ENCODE peak calls at places on chromosomes 11 and 22, in five cellular contexts. F, X, A, T and H are unnamed samples.

GRCh38 chr22:42432020-42432596 is at the start of gene NFAM1:
- DNase-seq in X (no peak), F (no peak), A (peak; percentile 41), T (no peak), H (no peak)

GRCh38 chr11:111632798-111633197 is 30.5 kb downstream of the SIK2 start:
- DNase-seq in X (no peak), T (peak; percentile 40), A (no peak), F (no peak), H (no peak)

GRCh38 chr11:10550503-10550902 is 9.5 kb upstream of the RNF141 start:
- DNase-seq in T (no peak), X (no peak), A (no peak), F (no peak), H (no peak)

GRCh38 chr11:78841451-78842060 is 266.9 kb upstream of the NARS2 start:
- DNase-seq in A (no peak), F (no peak), T (no peak), X (peak; percentile 51), H (no peak)

GRCh38 chr11:118672865-118673264 is 6.6 kb downstream of the TREH start:
- DNase-seq in T (no peak), F (no peak), A (no peak), X (peak; percentile 64), H (no peak)

GRCh38 chr11:35943761-35944502 is at the start of gene LDLRAD3:
- DNase-seq in A (peak; percentile 93), T (peak; percentile 94), X (peak; percentile 85), F (peak; percentile 37), H (no peak)

GRCh38 chr22:49188091-49188490 is 639.6 kb downstream of the BRD1 start:
- DNase-seq in X (no peak), F (peak; percentile 33), A (no peak), T (no peak), H (no peak)

GRCh38 chr11:14854057-14854456 is 38.0 kb downstream of the CYP2R1 start:
- DNase-seq in T (no peak), X (no peak), A (no peak), F (no peak), H (no peak)

GRCh38 chr11:118846181-118846946 is 37.3 kb upstream of the CXCR5 start:
- DNase-seq in A (peak; percentile 28), T (no peak), F (no peak), X (peak; percentile 68), H (no peak)

GRCh38 chr11:41527530-41527929 is 68.1 kb upstream of the LRRC4C start:
- DNase-seq in X (no peak), F (no peak), T (no peak), A (no peak), H (no peak)

GRCh38 chr22:44755956-44756361 is 3.6 kb downstream of the ARHGAP8 start:
- DNase-seq in T (no peak), X (peak; percentile 78), A (no peak), F (peak; percentile 40), H (no peak)

GRCh38 chr11:113137735-113138529 is 176.5 kb upstream of the TTC12 start:
- DNase-seq in T (peak; percentile 56), F (no peak), A (no peak), X (no peak), H (no peak)

GRCh38 chr11:19777032-19777341 is 64.3 kb downstream of the NAV2 start:
- DNase-seq in X (no peak), T (peak; percentile 39), A (peak; percentile 70), F (no peak), H (no peak)

GRCh38 chr11:117936973-117937372 is 7.8 kb upstream of the TMPRSS13 start:
- DNase-seq in T (no peak), X (no peak), F (no peak), A (no peak), H (peak; percentile 27)

GRCh38 chr22:43257549-43257948 is 70.6 kb upstream of the TTLL12 start:
- DNase-seq in F (no peak), X (no peak), A (no peak), T (no peak), H (no peak)

GRCh38 chr11:111633248-111633647 is 31.0 kb downstream of the SIK2 start:
- DNase-seq in A (no peak), T (no peak), X (no peak), F (no peak), H (no peak)

GRCh38 chr11:88484873-88485621 is 147.5 kb upstream of the CTSC start:
- DNase-seq in X (peak; percentile 81), F (peak; percentile 45), A (peak; percentile 54), T (peak; percentile 37), H (peak; percentile 55)

GRCh38 chr11:22725079-22725478 is 58.7 kb downstream of the GAS2 start:
- DNase-seq in A (no peak), X (no peak), F (no peak), T (no peak), H (no peak)

GRCh38 chr11:112886707-112887370 is 74.4 kb upstream of the NCAM1 start:
- DNase-seq in X (no peak), A (no peak), F (no peak), T (no peak), H (no peak)

GRCh38 chr22:17590586-17590985 is 27.3 kb downstream of the SLC25A18 start:
- DNase-seq in F (no peak), T (no peak), A (no peak), X (no peak), H (no peak)

GRCh38 chr22:50523806-50524663 is 1.4 kb downstream of the SCO2 start:
- DNase-seq in A (no peak), T (peak; percentile 52), X (no peak), F (no peak), H (no peak)

GRCh38 chr11:66363805-66364535 is 7.6 kb downstream of the SLC29A2 start:
- DNase-seq in X (peak; percentile 92), F (no peak), T (peak; percentile 86), A (peak; percentile 67), H (peak; percentile 55)

GRCh38 chr11:122983438-122984185 is 2.0 kb upstream of the BSX start:
- DNase-seq in T (peak; percentile 89), A (peak; percentile 43), X (peak; percentile 40), F (no peak), H (no peak)

GRCh38 chr11:69044111-69045013 is 4.4 kb upstream of the TPCN2 start:
- DNase-seq in X (peak; percentile 88), T (peak; percentile 77), F (peak; percentile 68), A (peak; percentile 82), H (peak; percentile 58)

GRCh38 chr11:12556155-12556554 is 118.1 kb upstream of the TEAD1 start:
- DNase-seq in X (no peak), A (no peak), F (no peak), T (no peak), H (no peak)

GRCh38 chr11:69640260-69640994 is 529 bp upstream of the CCND1 start:
- DNase-seq in T (no peak), X (peak; percentile 50), A (peak; percentile 48), F (no peak), H (no peak)

GRCh38 chr11:122095950-122096942 is 19.8 kb downstream of the BLID start:
- DNase-seq in X (no peak), T (no peak), F (no peak), A (no peak), H (no peak)

GRCh38 chr22:23431337-23432072 is 148.6 kb downstream of the IGLL1 start:
- DNase-seq in F (no peak), T (no peak), X (no peak), A (peak; percentile 37), H (no peak)

GRCh38 chr22:49290711-49291110 is 537.0 kb downstream of the BRD1 start:
- DNase-seq in F (no peak), X (no peak), T (no peak), A (no peak), H (no peak)

GRCh38 chr11:64255135-64256128 is 4.1 kb downstream of the PLCB3 start:
- DNase-seq in F (no peak), T (peak; percentile 16), A (no peak), X (no peak), H (no peak)

GRCh38 chr11:64253043-64253442 is 1.7 kb downstream of the PLCB3 start:
- DNase-seq in F (no peak), X (no peak), A (no peak), T (no peak), H (no peak)

GRCh38 chr11:64256300-64256699 is 5.0 kb downstream of the PLCB3 start:
- DNase-seq in A (no peak), X (no peak), T (peak; percentile 19), F (no peak), H (no peak)

GRCh38 chr11:64253481-64253880 is 2.2 kb downstream of the PLCB3 start:
- DNase-seq in T (no peak), A (no peak), F (no peak), X (no peak), H (no peak)

DNA sequence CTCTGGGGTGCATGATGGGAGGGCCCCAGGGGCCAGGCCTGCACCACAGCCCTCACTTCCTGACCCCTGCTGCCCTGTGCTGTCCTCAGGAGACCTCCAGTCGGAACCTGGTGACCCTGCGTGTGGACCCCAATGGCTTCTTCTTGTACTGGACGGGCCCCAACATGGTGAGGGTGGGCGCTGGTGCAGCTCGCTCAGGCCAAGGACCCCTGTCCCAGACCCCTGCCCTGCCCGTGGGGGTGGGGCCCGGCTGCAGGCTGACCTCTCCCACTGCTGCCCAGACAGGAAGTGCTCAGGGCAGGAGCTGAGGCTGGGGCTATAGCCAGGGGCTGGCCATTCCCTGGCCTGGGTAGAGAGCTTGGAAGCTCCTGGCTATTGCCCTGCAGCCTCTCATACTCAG is 3.0 kb downstream of the PLCB3 start:
- DNase-seq in T (no peak), X (no peak), F (no peak), A (no peak), H (no peak)
- TF ChIP-seq EZH2phosphoT487 in T (no peak), X (no peak), F (no peak), A (no peak), H (no peak)

GRCh38 chr22:31206896-31207687 is 5.0 kb upstream of the LIMK2 start:
- DNase-seq in A (no peak), X (no peak), T (no peak), F (no peak), H (no peak)

GRCh38 chr22:31211862-31212730 is at the start of gene LIMK2:
- DNase-seq in X (peak; percentile 98), F (peak; percentile 76), T (peak; percentile 97), A (peak; percentile 98), H (peak; percentile 96)

GRCh38 chr22:31212783-31213626 is 907 bp downstream of the LIMK2 start:
- DNase-seq in T (peak; percentile 26), A (peak; percentile 17), F (no peak), X (peak; percentile 40), H (peak; percentile 35)

GRCh38 chr22:31211504-31211861 is 615 bp upstream of the LIMK2 start:
- DNase-seq in X (no peak), T (no peak), F (no peak), A (no peak), H (no peak)

GRCh38 chr22:31210830-31211503 is 1.1 kb upstream of the LIMK2 start:
- DNase-seq in T (no peak), A (no peak), X (no peak), F (no peak), H (no peak)
- H3K4me2 ChIP-seq in T (no peak overlapping the region), A (peak overlapping the region; percentile 95), X (peak overlapping the region; percentile 75), F (peak overlapping the region; percentile 86), H (peak overlapping the region; percentile 56)

DNA sequence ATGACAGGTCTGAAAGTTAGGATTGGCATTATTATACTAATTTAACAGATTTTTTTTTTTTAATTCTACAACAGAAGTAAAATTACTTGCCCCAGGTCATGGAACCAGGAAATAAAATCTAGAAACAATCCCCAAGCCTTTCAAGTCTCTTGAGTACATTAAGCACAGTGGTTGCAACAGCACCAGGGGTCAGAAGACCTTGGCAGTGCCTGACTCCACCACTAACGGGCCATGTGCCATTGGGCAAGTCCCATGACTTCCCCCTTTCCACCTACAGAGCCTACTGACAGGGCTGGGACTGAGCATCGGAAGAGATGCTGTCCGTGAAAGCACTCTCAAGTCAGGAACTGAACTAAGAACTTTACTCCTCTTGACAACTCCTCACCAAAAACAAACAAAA is 98.6 kb upstream of the AKIP1 start:
- DNase-seq in F (no peak), A (no peak), X (no peak), T (no peak), H (no peak)
- TF ChIP-seq EZH2phosphoT487 in F (no peak), A (no peak), X (no peak), T (no peak), H (no peak)

GRCh38 chr22:24510694-24511625 is 15.8 kb downstream of the UPB1 start:
- DNase-seq in T (no peak), A (no peak), F (no peak), X (no peak), H (peak; percentile 70)
- H3K4me2 ChIP-seq in T (no peak overlapping the region), A (no peak overlapping the region), F (no peak overlapping the region), X (no peak overlapping the region), H (peak overlapping the region; percentile 65)